ENCODE peak calls at places on chromosomes 2 and 18, in five cellular contexts. P is ACHN, M is colonic mucosa, R is K562, X is glomerular endothelial cell. E is an unnamed sample.

GRCh38 chr2:157336137-157336721 is 10.6 kb upstream of the ERMN start:
- DNase-seq in X (peak), M (peak), R (peak), P (peak), E (peak)

GRCh38 chr2:108383146-108383830 is 5.5 kb downstream of the SULT1C4 start:
- DNase-seq in P (peak), R (no peak), X (no peak), M (no peak), E (no peak)

GRCh38 chr2:20050104-20050711 is 1.2 kb downstream of the LAPTM4A start:
- DNase-seq in X (no peak), R (peak), M (peak), P (peak), E (peak)

GRCh38 chr2:206511283-206511682 is 68.0 kb downstream of the ADAM23 start:
- DNase-seq in X (no peak), R (no peak), P (no peak), M (no peak), E (no peak)

GRCh38 chr2:45114221-45114955 is 105.1 kb upstream of the SIX2 start:
- DNase-seq in M (no peak), P (no peak), X (no peak), R (no peak), E (no peak)

GRCh38 chr2:144083211-144083610 is 436.7 kb downstream of the ZEB2 start:
- DNase-seq in P (peak), M (no peak), X (no peak), R (no peak), E (no peak)

GRCh38 chr2:144406111-144406788 is 113.7 kb downstream of the ZEB2 start:
- DNase-seq in X (no peak), M (no peak), P (no peak), R (no peak), E (no peak)

GRCh38 chr2:85042330-85042729 is 71.4 kb downstream of the KCMF1 start:
- DNase-seq in R (no peak), M (no peak), X (no peak), P (no peak), E (no peak)

GRCh38 chr18:79487198-79488165 is 91.8 kb downstream of the NFATC1 start:
- DNase-seq in X (no peak), M (no peak), R (no peak), P (no peak), E (no peak)

GRCh38 chr2:202588647-202589581 is 45.9 kb upstream of the FAM117B start:
- DNase-seq in R (peak), P (peak), M (peak), X (no peak), E (peak)

GRCh38 chr2:227826019-227826521 is 12.4 kb downstream of the CCL20 start:
- DNase-seq in M (peak), R (no peak), X (no peak), P (no peak), E (no peak)

GRCh38 chr2:96326564-96326963 is 1.4 kb downstream of the ITPRIPL1 start:
- DNase-seq in M (no peak), R (no peak), X (no peak), P (no peak), E (no peak)

GRCh38 chr2:188978291-188979081 is 4.3 kb downstream of the COL3A1 start:
- DNase-seq in X (no peak), R (no peak), M (no peak), P (peak), E (peak)

GRCh38 chr2:152400607-152401214 is 65.7 kb downstream of the FMNL2 start:
- DNase-seq in X (no peak), P (no peak), M (no peak), R (no peak), E (no peak)

GRCh38 chr2:48738806-48739205 is 16.7 kb downstream of the LHCGR start:
- DNase-seq in R (no peak), P (no peak), M (no peak), X (no peak), E (no peak)

GRCh38 chr2:53403836-53404413 is 363.7 kb upstream of the CHAC2 start:
- DNase-seq in X (no peak), M (no peak), R (no peak), P (peak), E (no peak)

GRCh38 chr18:79953921-79954651 is 2.6 kb upstream of the SLC66A2 start:
- DNase-seq in P (no peak), X (no peak), R (peak), M (peak), E (no peak)

GRCh38 chr2:232592687-232593407 is 40.6 kb upstream of the EFHD1 start:
- DNase-seq in M (peak), R (peak), X (peak), P (peak), E (no peak)

E was measured in GM13976.